ENCODE peak calls at places on chromosomes 6 and 20, in four cellular contexts. E is GM12878, B is HepG2, N is H1. K is an unnamed sample.
A peak's percentile ranks its signal among the peaks of the same experiment; 100 is the strongest.

GRCh38 chr20:22561965-22562581 is 22.3 kb downstream of the FOXA2 start:
- DNase-seq in E (no peak), B (no peak), N (no peak), K (no peak)

GRCh38 chr20:40941023-40941655 is 87.5 kb upstream of the TOP1 start:
- DNase-seq in E (peak; percentile 31), B (no peak), N (no peak), K (no peak)

GRCh38 chr6:31246051-31246495 is 25.8 kb downstream of the HLA-C start:
- DNase-seq in E (no peak), B (peak; percentile 68), N (no peak), K (peak; percentile 13)

GRCh38 chr6:149888113-149888512 is 9.8 kb downstream of the RAET1E start:
- DNase-seq in E (no peak), B (no peak), N (no peak), K (no peak)

GRCh38 chr20:56685879-56686278 is 56.8 kb downstream of the TFAP2C start:
- DNase-seq in E (no peak), B (no peak), N (no peak), K (no peak)

GRCh38 chr20:63698739-63699465 is 2.5 kb downstream of the TNFRSF6B start:
- DNase-seq in E (peak; percentile 30), B (no peak), N (no peak), K (no peak)

GRCh38 chr6:137044366-137045220 is at the start of gene IL20RA:
- DNase-seq in E (no peak), B (no peak), N (no peak), K (no peak)

GRCh38 chr6:27139753-27140522 is 107.6 kb upstream of the PRSS16 start:
- DNase-seq in E (no peak), B (no peak), N (no peak), K (no peak)

GRCh38 chr20:58878399-58878798 is 25.9 kb downstream of the GNAS start:
- DNase-seq in E (no peak), B (no peak), N (no peak), K (no peak)

GRCh38 chr20:22555791-22556564 is 28.4 kb downstream of the FOXA2 start:
- DNase-seq in E (no peak), B (no peak), N (no peak), K (no peak)

GRCh38 chr6:119196732-119197131 is 118.3 kb upstream of the FAM184A start:
- DNase-seq in E (no peak), B (no peak), N (no peak), K (no peak)

GRCh38 chr6:107547061-107547840 is 57.3 kb downstream of the SOBP start:
- DNase-seq in E (no peak), B (no peak), N (no peak), K (no peak)

GRCh38 chr20:44979090-44979621 is 12.8 kb downstream of the STK4 start:
- DNase-seq in E (peak; percentile 82), B (no peak), N (no peak), K (no peak)

GRCh38 chr6:122715725-122716124 is 63.8 kb upstream of the FABP7 start:
- DNase-seq in E (no peak), B (no peak), N (no peak), K (no peak)

GRCh38 chr20:34980543-34981213 is 25.0 kb downstream of the MYH7B start:
- DNase-seq in E (no peak), B (no peak), N (no peak), K (no peak)

GRCh38 chr6:138289739-138290138 is 71.4 kb upstream of the PBOV1 start:
- DNase-seq in E (no peak), B (peak; percentile 47), N (no peak), K (no peak)

GRCh38 chr20:11207749-11208502 is 534.1 kb upstream of the JAG1 start:
- DNase-seq in E (no peak), B (peak; percentile 76), N (no peak), K (no peak)
- TF ChIP-seq SUZ12 in E (no peak), B (no peak), N (no peak), K (no peak)

GRCh38 chr20:16664031-16664430 is 65.8 kb upstream of the SNRPB2 start:
- DNase-seq in E (no peak), B (no peak), N (no peak), K (no peak)

GRCh38 chr20:16661738-16662137 is 68.1 kb upstream of the SNRPB2 start:
- DNase-seq in E (no peak), B (no peak), N (no peak), K (no peak)

GRCh38 chr20:16666272-16666671 is 63.6 kb upstream of the SNRPB2 start:
- DNase-seq in E (no peak), B (no peak), N (no peak), K (no peak)

DNA sequence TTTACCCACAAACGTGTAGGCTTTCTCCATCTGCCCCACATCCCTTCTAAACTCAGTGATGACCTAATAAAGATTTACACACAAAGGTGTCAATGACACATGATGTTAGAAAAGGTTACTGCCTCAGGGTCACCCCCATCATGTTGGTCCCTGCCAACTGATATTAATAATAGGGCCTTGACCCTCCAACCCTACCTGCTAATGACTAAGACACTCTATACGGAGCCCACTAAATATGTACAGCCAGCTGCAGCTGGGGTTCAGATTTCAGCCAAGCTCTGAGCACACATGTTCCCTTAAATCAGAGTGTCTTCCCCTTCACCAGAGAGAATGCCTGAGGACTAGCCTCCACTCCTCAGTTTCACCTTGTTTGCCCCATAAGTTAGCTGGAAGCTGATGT is 67.4 kb upstream of the SNRPB2 start:
- DNase-seq in E (no peak), B (no peak), N (no peak), K (no peak)
- H3K4me3 ChIP-seq in E (no peak overlapping the region), B (no peak overlapping the region), N (no peak overlapping the region), K (no peak overlapping the region)

DNA sequence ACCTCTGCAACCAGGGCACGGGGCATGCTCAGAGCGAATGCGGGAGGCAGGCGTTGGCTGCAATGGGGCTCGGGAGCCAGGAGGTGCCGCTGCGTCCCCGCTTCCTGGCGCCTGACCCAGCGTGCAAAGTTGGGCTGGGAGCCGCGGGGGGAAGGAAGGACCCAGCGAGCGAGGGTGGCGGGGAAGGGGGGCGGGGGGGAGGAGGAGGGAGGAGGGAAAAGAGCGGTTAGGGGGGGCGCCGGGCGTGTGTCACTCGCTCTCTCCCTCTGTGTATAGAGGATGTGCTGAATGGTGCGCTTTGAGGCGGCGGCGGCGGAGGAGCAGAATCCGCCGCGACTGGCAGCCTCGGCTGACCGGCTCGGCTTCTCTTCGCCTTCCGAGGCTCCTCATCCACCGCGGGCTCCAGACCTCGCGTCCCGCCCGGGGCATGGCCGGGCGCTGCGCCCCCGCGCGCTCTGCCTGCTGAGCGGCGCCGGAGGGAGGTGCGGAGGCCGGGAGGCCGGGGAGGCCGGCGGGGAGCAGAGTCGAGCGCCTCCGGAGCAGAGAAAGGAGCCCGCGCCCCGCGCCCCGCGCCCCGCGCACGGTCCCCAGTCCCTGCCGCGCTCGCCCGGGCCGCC is at the start of gene PLCB1:
- DNase-seq in E (no peak), B (peak; percentile 86), N (peak; percentile 69), K (peak; percentile 85)
- TF ChIP-seq SUZ12 in E (no peak), B (no peak), N (peak; percentile 8), K (no peak)

GRCh38 chr6:33787336-33787953 is 1.5 kb downstream of the LEMD2 start:
- DNase-seq in E (no peak), B (no peak), N (no peak), K (no peak)
- H3K4me3 ChIP-seq in E (peak overlapping the region; percentile 95), B (peak overlapping the region; percentile 81), N (peak overlapping the region; percentile 94), K (peak overlapping the region; percentile 85)